ENCODE peak calls at places on chromosomes 16 and 17, in six cellular contexts. B is HL-60; Y is HCT116; Q is CD4-positive, CD25-positive, alpha-beta regulatory T cell; J is heart right ventricle; C is tibial artery. P is an unnamed sample.

GRCh38 chr17:49696233-49696761 is 11.5 kb downstream of the SLC35B1 start:
- DNase-seq in B (no peak), Y (no peak), Q (no peak), J (no peak), C (no peak), P (no peak)

GRCh38 chr17:34542700-34543336 is 36.6 kb upstream of the TMEM132E start:
- DNase-seq in B (peak; percentile 38), Y (no peak), Q (peak; percentile 35), J (no peak), C (no peak), P (no peak)

GRCh38 chr17:48462946-48463345 is 32.9 kb upstream of the SKAP1 start:
- DNase-seq in B (no peak), Y (no peak), Q (no peak), J (no peak), C (no peak), P (no peak)

GRCh38 chr17:38853292-38854219 is at the start of gene RPL23:
- DNase-seq in B (peak; percentile 98), Y (peak; percentile 95), Q (peak; percentile 92), J (peak; percentile 90), C (peak; percentile 95), P (peak; percentile 93)

GRCh38 chr16:11743308-11744074 is 834 bp upstream of the TXNDC11 start:
- DNase-seq in B (peak; percentile 91), Y (peak; percentile 50), Q (peak; percentile 36), J (no peak), C (peak; percentile 71), P (peak; percentile 76)

GRCh38 chr16:83891742-83892141 is 7.2 kb upstream of the MLYCD start:
- DNase-seq in B (no peak), Y (no peak), Q (no peak), J (no peak), C (no peak), P (no peak)

GRCh38 chr17:20196314-20196713 is 187.2 kb downstream of the SPECC1 start:
- DNase-seq in B (peak; percentile 3), Y (no peak), Q (no peak), J (no peak), C (no peak), P (no peak)

GRCh38 chr16:30394603-30395154 is 541 bp upstream of the ZNF48 start:
- DNase-seq in B (no peak), Y (no peak), Q (no peak), J (no peak), C (no peak), P (no peak)

GRCh38 chr16:57265850-57266530 is 18.5 kb downstream of the PLLP start:
- DNase-seq in B (no peak), Y (no peak), Q (no peak), J (peak; percentile 78), C (peak; percentile 43), P (peak; percentile 85)

GRCh38 chr17:43905985-43906852 is 1.1 kb downstream of the MPP2 start:
- DNase-seq in B (no peak), Y (no peak), Q (peak; percentile 34), J (peak; percentile 69), C (peak; percentile 85), P (peak; percentile 51)

GRCh38 chr17:39150104-39150634 is 1.3 kb downstream of the PLXDC1 start:
- DNase-seq in B (no peak), Y (no peak), Q (no peak), J (no peak), C (no peak), P (no peak)

GRCh38 chr17:40499551-40500189 is 1.8 kb downstream of the TNS4 start:
- DNase-seq in B (no peak), Y (no peak), Q (no peak), J (peak; percentile 90), C (peak; percentile 89), P (peak; percentile 90)

GRCh38 chr17:82754297-82755208 is 2.7 kb downstream of the TBCD start:
- DNase-seq in B (no peak), Y (peak; percentile 77), Q (no peak), J (no peak), C (no peak), P (no peak)

GRCh38 chr17:82753516-82753915 is 1.7 kb downstream of the TBCD start:
- DNase-seq in B (no peak), Y (no peak), Q (no peak), J (no peak), C (no peak), P (no peak)

GRCh38 chr17:82752371-82753200 is 721 bp downstream of the TBCD start:
- DNase-seq in B (no peak), Y (no peak), Q (no peak), J (peak; percentile 38), C (no peak), P (peak; percentile 85)

GRCh38 chr17:82751571-82752370 is at the start of gene TBCD:
- DNase-seq in B (peak; percentile 78), Y (peak; percentile 82), Q (peak; percentile 89), J (peak; percentile 93), C (peak; percentile 83), P (peak; percentile 95)

DNA sequence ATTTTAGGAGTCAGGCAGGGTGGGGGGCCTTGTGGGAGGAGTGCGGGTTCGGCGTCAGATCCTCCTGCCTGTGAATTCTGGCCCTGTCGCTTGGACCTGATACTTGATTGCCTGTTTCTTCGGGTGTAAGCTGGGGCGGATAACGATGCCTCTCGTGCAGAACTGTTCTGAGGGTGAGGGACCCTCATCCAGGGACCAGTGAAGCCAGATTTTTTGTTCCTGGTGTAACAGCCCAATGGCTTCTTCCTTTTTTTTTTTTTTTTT is 1.3 kb downstream of the TBCD start:
- DNase-seq in B (no peak), Y (no peak), Q (no peak), J (no peak), C (no peak), P (no peak)
- H3K4me3 ChIP-seq in B (peak overlapping the region; percentile 91), Y (peak overlapping the region; percentile 99), Q (peak overlapping the region; percentile 44), J (peak overlapping the region; percentile 97), C (peak overlapping the region; percentile 86), P (peak overlapping the region; percentile 61)

DNA sequence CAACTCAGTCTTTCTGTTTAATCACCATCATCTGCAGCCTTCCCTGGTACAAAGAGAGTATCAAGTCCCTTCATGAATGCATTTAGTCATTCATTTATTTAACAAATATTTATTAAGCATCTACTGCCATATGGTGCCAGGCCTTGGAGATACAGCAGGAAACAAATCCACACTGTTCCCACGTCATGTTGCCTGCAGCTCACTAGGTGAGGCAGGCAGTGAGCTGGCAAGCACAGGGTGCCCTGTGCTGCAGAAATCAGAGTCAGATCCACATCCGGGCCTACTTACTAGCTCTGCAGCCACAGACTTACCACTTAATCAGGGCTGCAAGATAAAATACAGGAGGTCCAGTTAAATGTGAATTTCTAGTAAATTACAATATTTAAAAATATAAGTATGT is 38.5 kb upstream of the CES5A start:
- DNase-seq in B (no peak), Y (no peak), Q (no peak), J (no peak), C (no peak), P (no peak)
- H3K27ac ChIP-seq in B (no peak overlapping the region), Y (no peak overlapping the region), Q (no peak overlapping the region), J (peak overlapping the region; percentile 72), C (no peak overlapping the region), P (no peak overlapping the region)

GRCh38 chr16:51147776-51148673 is 3.0 kb downstream of the SALL1 start:
- DNase-seq in B (no peak), Y (no peak), Q (no peak), J (no peak), C (no peak), P (no peak)
- H3K27me3 ChIP-seq in B (peaks cover 40% of the 10 kb centered on the region), Y (no peaks in the 10 kb centered on the region), Q (peaks cover 27% of the 10 kb centered on the region), J (peaks cover 94% of the 10 kb centered on the region), C (peaks cover 62% of the 10 kb centered on the region), P (peaks cover 93% of the 10 kb centered on the region)

DNA sequence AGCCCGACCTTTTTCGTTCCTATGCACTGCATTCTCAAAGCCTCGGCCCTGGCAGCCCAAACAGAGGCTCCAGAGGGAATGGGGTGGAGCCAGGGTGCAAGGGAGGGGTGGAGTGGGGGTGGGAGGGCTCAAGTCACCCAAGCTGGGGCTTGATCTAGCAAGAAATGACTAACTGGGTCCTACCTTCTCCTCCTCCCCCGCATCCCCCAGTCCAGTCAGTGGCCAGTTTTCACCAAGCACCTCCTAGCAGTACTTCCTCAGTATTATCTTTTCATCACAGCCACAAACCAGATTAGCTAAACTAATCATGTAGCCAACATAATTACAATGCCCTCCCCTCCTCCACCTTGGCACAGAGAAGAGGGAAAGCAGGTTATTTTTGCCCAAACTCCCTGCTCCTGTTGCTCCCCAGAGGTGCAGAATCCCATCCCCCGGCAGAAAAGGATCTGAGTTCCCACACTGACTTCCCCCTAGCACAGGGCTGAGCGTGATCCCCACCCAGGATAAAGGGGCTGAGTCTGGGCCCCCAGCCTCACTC is 2.2 kb downstream of the JUP start:
- DNase-seq in B (peak; percentile 82), Y (peak; percentile 69), Q (no peak), J (peak; percentile 68), C (no peak), P (no peak)
- H3K4me3 ChIP-seq in B (no peak overlapping the region), Y (peak overlapping the region; percentile 80), Q (no peak overlapping the region), J (peak overlapping the region; percentile 81), C (no peak overlapping the region), P (peak overlapping the region; percentile 57)

DNA sequence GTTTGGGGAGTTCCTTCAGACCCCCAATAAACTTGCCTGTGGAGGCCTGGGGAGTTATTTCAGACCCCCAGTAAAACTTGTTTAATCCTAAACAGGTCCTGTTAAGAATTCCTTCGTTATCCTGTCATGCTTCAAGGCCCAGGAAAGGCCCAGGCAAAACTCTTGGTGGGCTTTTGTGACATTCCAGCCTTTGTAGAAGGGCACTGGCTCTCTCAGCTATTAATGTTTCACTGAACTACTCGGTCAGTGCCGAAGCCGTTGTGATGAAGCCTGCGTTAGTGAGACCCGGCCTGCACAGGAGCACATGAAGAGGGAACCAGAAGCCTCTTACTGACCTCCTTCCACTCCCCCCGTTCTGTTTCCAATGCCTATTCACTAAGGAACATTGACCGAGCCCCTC is 47.5 kb upstream of the PLCG2 start:
- DNase-seq in B (no peak), Y (no peak), Q (no peak), J (no peak), C (no peak), P (no peak)
- H3K27ac ChIP-seq in B (no peak overlapping the region), Y (no peak overlapping the region), Q (no peak overlapping the region), J (no peak overlapping the region), C (no peak overlapping the region), P (no peak overlapping the region)

GRCh38 chr17:56680676-56681075 is 87.2 kb downstream of the NOG start:
- DNase-seq in B (no peak), Y (no peak), Q (no peak), J (no peak), C (no peak), P (no peak)

GRCh38 chr17:56679148-56679766 is 85.8 kb downstream of the NOG start:
- DNase-seq in B (no peak), Y (peak; percentile 15), Q (peak; percentile 25), J (no peak), C (no peak), P (no peak)

GRCh38 chr17:56679767-56680422 is 86.4 kb downstream of the NOG start:
- DNase-seq in B (no peak), Y (no peak), Q (no peak), J (no peak), C (no peak), P (no peak)

GRCh38 chr17:56678249-56679144 is 85.0 kb downstream of the NOG start:
- DNase-seq in B (no peak), Y (no peak), Q (peak; percentile 14), J (no peak), C (no peak), P (no peak)

GRCh38 chr17:56681561-56682266 is 88.2 kb downstream of the NOG start:
- DNase-seq in B (peak; percentile 30), Y (peak; percentile 53), Q (no peak), J (no peak), C (no peak), P (no peak)
- H3K27me3 ChIP-seq in B (peaks cover 41% of the 10 kb centered on the region), Y (peaks cover 4% of the 10 kb centered on the region), Q (peaks cover 25% of the 10 kb centered on the region), J (peaks cover 60% of the 10 kb centered on the region), C (peaks cover 33% of the 10 kb centered on the region), P (peaks cover 56% of the 10 kb centered on the region)